ENCODE peak calls at places on chromosomes 5 and 9, in five cellular contexts. D is DND-41, P is WERI-Rb-1, U is adrenal gland, B is pancreas. L is an unnamed sample.
A peak's percentile ranks its signal among the peaks of the same experiment; 100 is the strongest.

GRCh38 chr5:144698454-144698853 is 527.8 kb downstream of the KCTD16 start:
- DNase-seq in D (no peak), P (no peak), U (no peak), B (no peak), L (no peak)

GRCh38 chr9:133958756-133959155 is 33.4 kb downstream of the VAV2 start:
- DNase-seq in D (no peak), P (no peak), U (no peak), B (no peak), L (peak; percentile 6)

GRCh38 chr5:78803386-78803785 is 154.8 kb upstream of the LHFPL2 start:
- DNase-seq in D (no peak), P (no peak), U (peak; percentile 60), B (no peak), L (no peak)

GRCh38 chr9:16618524-16618923 is 251.9 kb downstream of the BNC2 start:
- DNase-seq in D (no peak), P (no peak), U (no peak), B (no peak), L (no peak)

GRCh38 chr5:134524219-134524825 is 1.1 kb upstream of the JADE2 start:
- DNase-seq in D (peak; percentile 90), P (peak; percentile 87), U (peak; percentile 95), B (peak; percentile 92), L (peak; percentile 70)

GRCh38 chr5:174340221-174340620 is 294.7 kb downstream of the NSG2 start:
- DNase-seq in D (no peak), P (no peak), U (no peak), B (no peak), L (no peak)

GRCh38 chr9:128825923-128826702 is 3.5 kb downstream of the SPOUT1 start:
- DNase-seq in D (no peak), P (peak; percentile 63), U (no peak), B (no peak), L (no peak)

GRCh38 chr5:55546991-55547390 is 12.2 kb upstream of the PLPP1 start:
- DNase-seq in D (no peak), P (no peak), U (no peak), B (no peak), L (no peak)

GRCh38 chr9:132162764-132163456 is 1.1 kb downstream of the NTNG2 start:
- DNase-seq in D (no peak), P (peak; percentile 65), U (no peak), B (no peak), L (no peak)

GRCh38 chr5:60163762-60164161 is 270.2 kb upstream of the PDE4D start:
- DNase-seq in D (no peak), P (no peak), U (no peak), B (no peak), L (no peak)

GRCh38 chr9:124208571-124208970 is 49.2 kb upstream of the NEK6 start:
- DNase-seq in D (no peak), P (no peak), U (no peak), B (no peak), L (no peak)

GRCh38 chr9:136181784-136182421 is 23.0 kb downstream of the LHX3 start:
- DNase-seq in D (no peak), P (no peak), U (no peak), B (no peak), L (no peak)

GRCh38 chr9:79757906-79758669 is 186.3 kb downstream of the TLE4 start:
- DNase-seq in D (no peak), P (no peak), U (no peak), B (no peak), L (no peak)

GRCh38 chr9:110111868-110112267 is 96.1 kb downstream of the C9orf152 start:
- DNase-seq in D (no peak), P (no peak), U (no peak), B (no peak), L (no peak)

DNA sequence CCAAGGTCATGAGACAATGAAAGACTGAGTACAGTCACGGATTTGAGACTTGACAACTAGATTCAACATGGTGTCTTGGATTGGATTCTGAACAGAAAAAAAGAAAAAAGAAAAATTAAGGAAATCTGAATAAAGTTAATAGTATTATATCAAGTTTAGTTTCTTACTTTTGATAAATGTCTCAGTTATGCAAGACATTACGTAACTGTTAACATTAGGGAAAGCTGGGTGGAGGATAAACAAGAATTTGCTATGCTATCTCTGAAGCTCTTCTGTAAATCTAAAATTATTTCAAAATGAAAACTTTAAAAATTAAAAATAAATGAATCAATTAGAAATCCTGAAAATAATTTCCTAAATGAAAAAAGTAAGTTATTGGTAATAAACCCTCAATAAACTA is 14.4 kb upstream of the DCAF12 start:
- DNase-seq in D (no peak), P (no peak), U (no peak), B (no peak), L (no peak)
- TF ChIP-seq CTCF in D (no peak), P (no peak), U (no peak), B (no peak), L (no peak)

DNA sequence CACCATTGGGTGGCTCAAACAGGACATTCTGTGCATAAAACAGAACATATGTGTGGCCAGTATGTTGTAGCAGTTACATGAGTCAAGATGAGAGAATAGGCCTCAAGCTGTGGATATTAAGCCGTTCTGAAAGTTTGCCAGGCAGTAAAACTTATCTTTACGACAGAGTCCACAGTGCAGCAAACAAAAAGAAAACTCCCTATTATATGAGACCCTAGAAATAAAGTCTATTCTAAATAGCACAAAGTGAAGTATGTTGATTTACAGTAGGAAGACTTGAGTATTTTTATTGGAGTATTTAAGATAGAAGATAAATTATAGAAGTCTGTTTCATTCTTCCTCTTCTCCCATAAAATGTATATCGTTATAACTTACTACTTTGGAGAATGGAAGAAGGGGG is 271.5 kb downstream of the ADGRV1 start:
- DNase-seq in D (no peak), P (no peak), U (no peak), B (no peak), L (no peak)
- H3K36me3 ChIP-seq in D (no peaks in the 10 kb centered on the region), P (peaks cover 54% of the 10 kb centered on the region), U (no peaks in the 10 kb centered on the region), B (no peaks in the 10 kb centered on the region), L (no peaks in the 10 kb centered on the region)

DNA sequence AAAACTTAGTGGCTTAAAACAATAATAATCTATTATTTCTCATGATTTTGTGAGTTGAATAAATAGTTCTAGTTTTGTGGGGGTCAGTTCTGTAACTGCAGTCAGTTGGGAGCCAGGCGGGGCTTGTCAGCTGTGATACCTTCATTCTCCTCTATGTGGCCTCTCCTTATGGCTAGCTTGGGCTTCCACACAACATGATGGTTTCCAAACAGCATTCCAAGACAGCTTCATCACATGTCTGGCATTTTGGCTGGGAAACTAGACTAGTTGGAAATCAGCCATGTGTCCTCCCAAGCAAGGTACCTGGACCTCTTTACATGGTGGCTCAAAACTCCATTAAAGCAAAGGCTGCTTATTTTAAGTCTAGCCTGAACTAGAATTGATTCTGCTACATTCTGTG is 61.4 kb upstream of the RANBP3L start:
- DNase-seq in D (no peak), P (no peak), U (no peak), B (no peak), L (no peak)
- TF ChIP-seq CTCF in D (no peak), P (no peak), U (no peak), B (no peak), L (no peak)

DNA sequence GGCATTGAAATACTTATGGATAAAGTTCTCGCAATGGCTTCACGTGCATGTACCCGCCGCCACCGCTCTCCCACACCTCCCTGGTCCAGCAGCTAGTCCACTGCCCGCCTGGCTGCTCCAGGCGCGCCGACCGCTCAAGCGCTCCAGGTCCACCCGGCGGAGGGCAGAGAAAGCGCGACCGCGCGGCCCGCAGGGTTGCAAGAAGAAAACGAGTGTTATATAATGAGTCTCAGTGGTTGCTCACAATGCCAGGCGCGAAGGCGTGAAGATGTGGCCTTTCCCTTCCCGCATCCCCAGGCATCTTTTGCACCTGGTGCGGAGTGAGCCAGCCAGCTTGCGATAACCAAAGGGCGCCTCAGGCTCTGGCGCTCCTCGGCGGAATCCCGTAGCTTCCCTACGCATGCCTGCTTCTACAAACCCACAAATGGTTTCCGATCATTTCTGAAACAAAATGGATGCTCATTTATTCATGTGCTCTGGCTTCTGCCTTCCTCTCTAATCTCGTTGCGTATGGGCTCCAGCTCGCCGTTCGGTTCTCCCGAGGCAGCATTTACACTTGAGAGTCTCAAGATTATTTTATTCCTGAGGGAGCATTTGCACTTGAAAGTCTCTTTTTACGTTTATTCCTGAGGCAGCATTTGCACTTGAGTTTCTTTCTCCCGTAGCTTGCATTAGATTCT is 25.7 kb downstream of the CDKN2A start:
- DNase-seq in D (no peak), P (no peak), U (no peak), B (no peak), L (no peak)
- H3K36me3 ChIP-seq in D (peaks cover 67% of the 10 kb centered on the region), P (peaks cover 26% of the 10 kb centered on the region), U (no peaks in the 10 kb centered on the region), B (no peaks in the 10 kb centered on the region), L (no peaks in the 10 kb centered on the region)

DNA sequence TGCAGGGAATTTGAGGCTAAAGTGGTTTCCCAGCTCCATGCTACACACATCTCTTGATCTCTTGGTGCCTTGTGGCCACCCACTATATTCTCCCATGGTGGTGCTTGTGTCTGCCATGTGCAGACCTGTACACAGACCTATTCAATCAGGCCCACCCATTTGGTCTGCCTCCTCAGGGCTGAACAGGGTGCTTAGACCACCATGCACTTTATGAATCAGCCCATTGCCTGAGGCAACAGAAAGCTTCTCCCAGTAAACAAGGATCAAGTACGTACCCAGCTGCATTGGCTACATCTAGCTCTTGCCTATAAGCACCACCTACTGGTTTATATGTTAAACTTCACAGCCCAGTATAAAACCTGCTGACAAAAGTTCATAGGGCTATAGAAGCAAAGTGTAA is 664.3 kb upstream of the EDIL3 start:
- DNase-seq in D (no peak), P (peak; percentile 16), U (no peak), B (no peak), L (no peak)
- TF ChIP-seq CTCF in D (peak; percentile 35), P (peak; percentile 40), U (peak; percentile 45), B (no peak), L (no peak)

GRCh38 chr5:2366816-2367215 is 384.7 kb downstream of the IRX2 start:
- DNase-seq in D (no peak), P (no peak), U (no peak), B (no peak), L (no peak)
- H3K36me3 ChIP-seq in D (no peaks in the 10 kb centered on the region), P (no peaks in the 10 kb centered on the region), U (no peaks in the 10 kb centered on the region), B (no peaks in the 10 kb centered on the region), L (no peaks in the 10 kb centered on the region)